ENCODE peak calls at places on chromosomes 11 and 22, in five cellular contexts. F, T, A, M and C are unnamed samples.

GRCh38 chr11:119368121-119369034 is 13.1 kb downstream of the USP2 start:
- DNase-seq in A (peak), M (peak), F (no peak), T (no peak), C (peak)

GRCh38 chr11:47508595-47509555 is 44.1 kb downstream of the CELF1 start:
- DNase-seq in F (no peak), T (no peak), M (no peak), A (no peak), C (no peak)

GRCh38 chr11:69232821-69233760 is 60.9 kb upstream of the MYEOV start:
- DNase-seq in A (no peak), M (no peak), T (no peak), F (peak), C (peak)

GRCh38 chr11:64996327-64996709 is 453 bp downstream of the BATF2 start:
- DNase-seq in M (no peak), F (no peak), A (no peak), T (no peak), C (no peak)

GRCh38 chr22:19644314-19645223 is 69.7 kb upstream of the SEPTIN5 start:
- DNase-seq in A (peak), T (no peak), F (no peak), M (no peak), C (peak)

GRCh38 chr22:37282385-37282677 is at the start of gene CYTH4:
- DNase-seq in A (no peak), T (no peak), F (peak), M (no peak), C (peak)

GRCh38 chr11:44624761-44625221 is 59.3 kb downstream of the CD82 start:
- DNase-seq in T (no peak), F (peak), A (no peak), M (no peak), C (peak)

GRCh38 chr11:35334385-35335090 is 84.8 kb downstream of the SLC1A2 start:
- DNase-seq in F (no peak), A (no peak), T (peak), M (no peak), C (no peak)

GRCh38 chr11:68214173-68215086 is 1.3 kb upstream of the KMT5B start:
- DNase-seq in T (no peak), M (no peak), F (peak), A (peak), C (peak)

GRCh38 chr11:119048644-119049043 is 8.4 kb downstream of the HYOU1 start:
- DNase-seq in A (no peak), F (no peak), T (no peak), M (no peak), C (no peak)

GRCh38 chr11:96303067-96303466 is 39.9 kb downstream of the MAML2 start:
- DNase-seq in A (peak), M (no peak), T (peak), F (no peak), C (no peak)

GRCh38 chr11:37089439-37089838 is 491.4 kb upstream of the RAG2 start:
- DNase-seq in T (no peak), A (no peak), M (no peak), F (no peak), C (no peak)